ENCODE peak calls at places on chromosomes 12 and 14, in five cellular contexts. One of them, this sample, is unnamed.

GRCh38 chr12:123089125-123089524 is 61.8 kb downstream of the PITPNM2 start:
- DNase-seq in kidney: no peak
- DNase-seq in cardiac muscle cell: no peak
- DNase-seq in MM.1S: no peak
- DNase-seq in tibial artery: no peak
- DNase-seq in this sample: no peak

GRCh38 chr14:61064866-61065265 is 83.8 kb downstream of the SLC38A6 start:
- DNase-seq in kidney: no peak
- DNase-seq in cardiac muscle cell: no peak
- DNase-seq in MM.1S: no peak
- DNase-seq in tibial artery: no peak
- DNase-seq in this sample: no peak

GRCh38 chr14:28652782-28653181 is 113.8 kb upstream of the FOXG1 start:
- DNase-seq in kidney: no peak
- DNase-seq in cardiac muscle cell: no peak
- DNase-seq in MM.1S: no peak
- DNase-seq in tibial artery: no peak
- DNase-seq in this sample: no peak

GRCh38 chr14:88990856-88991255 is 166.4 kb downstream of the TTC8 start:
- DNase-seq in kidney: no peak
- DNase-seq in cardiac muscle cell: no peak
- DNase-seq in MM.1S: no peak
- DNase-seq in tibial artery: no peak
- DNase-seq in this sample: no peak

GRCh38 chr12:92431146-92431545 is 271.6 kb upstream of the PLEKHG7 start:
- DNase-seq in kidney: no peak
- DNase-seq in cardiac muscle cell: no peak
- DNase-seq in MM.1S: no peak
- DNase-seq in tibial artery: no peak
- DNase-seq in this sample: no peak

GRCh38 chr12:39272934-39273770 is 169.8 kb downstream of the KIF21A start:
- DNase-seq in kidney: no peak
- DNase-seq in cardiac muscle cell: peak; percentile 59
- DNase-seq in MM.1S: peak; percentile 28
- DNase-seq in tibial artery: no peak
- DNase-seq in this sample: no peak

GRCh38 chr12:53097564-53098353 is at the start of gene IGFBP6:
- DNase-seq in kidney: peak; percentile 92
- DNase-seq in cardiac muscle cell: peak; percentile 44
- DNase-seq in MM.1S: peak; percentile 69
- DNase-seq in tibial artery: peak; percentile 81
- DNase-seq in this sample: no peak

GRCh38 chr14:61256826-61257468 is 24.2 kb downstream of the TMEM30B start:
- DNase-seq in kidney: no peak
- DNase-seq in cardiac muscle cell: no peak
- DNase-seq in MM.1S: no peak
- DNase-seq in tibial artery: no peak
- DNase-seq in this sample: no peak

GRCh38 chr12:613996-614726 is 49.1 kb downstream of the NINJ2 start:
- DNase-seq in kidney: no peak
- DNase-seq in cardiac muscle cell: peak; percentile 23
- DNase-seq in MM.1S: no peak
- DNase-seq in tibial artery: no peak
- DNase-seq in this sample: no peak

GRCh38 chr12:55829967-55830600 is 697 bp upstream of the DNAJC14 start:
- DNase-seq in kidney: peak; percentile 89
- DNase-seq in cardiac muscle cell: no peak
- DNase-seq in MM.1S: no peak
- DNase-seq in tibial artery: peak; percentile 45
- DNase-seq in this sample: peak; percentile 27

GRCh38 chr12:78641837-78642423 is 222.6 kb upstream of the SYT1 start:
- DNase-seq in kidney: no peak
- DNase-seq in cardiac muscle cell: peak; percentile 42
- DNase-seq in MM.1S: no peak
- DNase-seq in tibial artery: no peak
- DNase-seq in this sample: no peak

GRCh38 chr12:105738036-105738435 is 400.7 kb downstream of the NUAK1 start:
- DNase-seq in kidney: peak; percentile 71
- DNase-seq in cardiac muscle cell: peak; percentile 82
- DNase-seq in MM.1S: no peak
- DNase-seq in tibial artery: peak; percentile 55
- DNase-seq in this sample: no peak

GRCh38 chr12:123135688-123136087 is 15.2 kb downstream of the PITPNM2 start:
- DNase-seq in kidney: no peak
- DNase-seq in cardiac muscle cell: no peak
- DNase-seq in MM.1S: no peak
- DNase-seq in tibial artery: no peak
- DNase-seq in this sample: no peak

GRCh38 chr12:103858953-103859601 is 18.0 kb upstream of the NT5DC3 start:
- DNase-seq in kidney: peak; percentile 78
- DNase-seq in cardiac muscle cell: peak; percentile 87
- DNase-seq in MM.1S: no peak
- DNase-seq in tibial artery: peak; percentile 83
- DNase-seq in this sample: peak; percentile 92

GRCh38 chr12:46473634-46474201 is 101.1 kb upstream of the SLC38A2 start:
- DNase-seq in kidney: peak; percentile 79
- DNase-seq in cardiac muscle cell: peak; percentile 96
- DNase-seq in MM.1S: no peak
- DNase-seq in tibial artery: peak; percentile 85
- DNase-seq in this sample: peak; percentile 76

GRCh38 chr12:7588703-7589329 is 76.9 kb downstream of the APOBEC1 start:
- DNase-seq in kidney: no peak
- DNase-seq in cardiac muscle cell: peak; percentile 31
- DNase-seq in MM.1S: peak; percentile 72
- DNase-seq in tibial artery: peak; percentile 71
- DNase-seq in this sample: peak; percentile 33

GRCh38 chr12:129161511-129161910 is 308.2 kb downstream of the GLT1D1 start:
- DNase-seq in kidney: no peak
- DNase-seq in cardiac muscle cell: no peak
- DNase-seq in MM.1S: no peak
- DNase-seq in tibial artery: no peak
- DNase-seq in this sample: no peak

GRCh38 chr12:57476993-57477709 is 2.5 kb downstream of the ARHGAP9 start:
- DNase-seq in kidney: no peak
- DNase-seq in cardiac muscle cell: no peak
- DNase-seq in MM.1S: no peak
- DNase-seq in tibial artery: no peak
- DNase-seq in this sample: no peak

GRCh38 chr12:46269429-46270241 is 792 bp upstream of the SLC38A1 start:
- DNase-seq in kidney: no peak
- DNase-seq in cardiac muscle cell: no peak
- DNase-seq in MM.1S: no peak
- DNase-seq in tibial artery: no peak
- DNase-seq in this sample: no peak

GRCh38 chr12:130041983-130042812 is 120.1 kb upstream of the FZD10 start:
- DNase-seq in kidney: no peak
- DNase-seq in cardiac muscle cell: no peak
- DNase-seq in MM.1S: no peak
- DNase-seq in tibial artery: no peak
- DNase-seq in this sample: peak; percentile 59

GRCh38 chr14:88256997-88257755 is 65.9 kb downstream of the KCNK10 start:
- DNase-seq in kidney: no peak
- DNase-seq in cardiac muscle cell: peak; percentile 2
- DNase-seq in MM.1S: no peak
- DNase-seq in tibial artery: no peak
- DNase-seq in this sample: no peak

GRCh38 chr12:124698998-124699305 is 131.5 kb upstream of the NCOR2 start:
- DNase-seq in kidney: no peak
- DNase-seq in cardiac muscle cell: no peak
- DNase-seq in MM.1S: no peak
- DNase-seq in tibial artery: no peak
- DNase-seq in this sample: no peak

GRCh38 chr12:29149691-29150382 is 759 bp downstream of the FAR2 start:
- DNase-seq in kidney: peak; percentile 75
- DNase-seq in cardiac muscle cell: no peak
- DNase-seq in MM.1S: no peak
- DNase-seq in tibial artery: no peak
- DNase-seq in this sample: no peak

GRCh38 chr14:64761441-64762043 is 57.3 kb downstream of the PLEKHG3 start:
- DNase-seq in kidney: no peak
- DNase-seq in cardiac muscle cell: no peak
- DNase-seq in MM.1S: no peak
- DNase-seq in tibial artery: no peak
- DNase-seq in this sample: no peak

GRCh38 chr12:65200007-65200665 is 30.8 kb downstream of the LEMD3 start:
- DNase-seq in kidney: no peak
- DNase-seq in cardiac muscle cell: peak; percentile 13
- DNase-seq in MM.1S: no peak
- DNase-seq in tibial artery: no peak
- DNase-seq in this sample: no peak

GRCh38 chr14:44316647-44317432 is 190.2 kb downstream of the FSCB start:
- DNase-seq in kidney: no peak
- DNase-seq in cardiac muscle cell: peak; percentile 96
- DNase-seq in MM.1S: peak; percentile 15
- DNase-seq in tibial artery: no peak
- DNase-seq in this sample: no peak

GRCh38 chr14:20818861-20819260 is 16.2 kb upstream of the RNASE1 start:
- DNase-seq in kidney: no peak
- DNase-seq in cardiac muscle cell: no peak
- DNase-seq in MM.1S: no peak
- DNase-seq in tibial artery: no peak
- DNase-seq in this sample: no peak

GRCh38 chr12:13204428-13204827 is 7.9 kb downstream of the EMP1 start:
- DNase-seq in kidney: no peak
- DNase-seq in cardiac muscle cell: peak; percentile 50
- DNase-seq in MM.1S: no peak
- DNase-seq in tibial artery: no peak
- DNase-seq in this sample: no peak

GRCh38 chr12:1805441-1806081 is 14.8 kb upstream of the LRTM2 start:
- DNase-seq in kidney: peak; percentile 48
- DNase-seq in cardiac muscle cell: no peak
- DNase-seq in MM.1S: no peak
- DNase-seq in tibial artery: no peak
- DNase-seq in this sample: no peak

GRCh38 chr14:77459072-77459723 is 1.3 kb downstream of the AHSA1 start:
- DNase-seq in kidney: no peak
- DNase-seq in cardiac muscle cell: peak; percentile 82
- DNase-seq in MM.1S: peak; percentile 29
- DNase-seq in tibial artery: peak; percentile 77
- DNase-seq in this sample: peak; percentile 54
- TF ChIP-seq CTCF in kidney: peak; percentile 52
- TF ChIP-seq CTCF in cardiac muscle cell: peak; percentile 79
- TF ChIP-seq CTCF in MM.1S: peak; percentile 44
- TF ChIP-seq CTCF in tibial artery: peak; percentile 39
- TF ChIP-seq CTCF in this sample: peak; percentile 49

DNA sequence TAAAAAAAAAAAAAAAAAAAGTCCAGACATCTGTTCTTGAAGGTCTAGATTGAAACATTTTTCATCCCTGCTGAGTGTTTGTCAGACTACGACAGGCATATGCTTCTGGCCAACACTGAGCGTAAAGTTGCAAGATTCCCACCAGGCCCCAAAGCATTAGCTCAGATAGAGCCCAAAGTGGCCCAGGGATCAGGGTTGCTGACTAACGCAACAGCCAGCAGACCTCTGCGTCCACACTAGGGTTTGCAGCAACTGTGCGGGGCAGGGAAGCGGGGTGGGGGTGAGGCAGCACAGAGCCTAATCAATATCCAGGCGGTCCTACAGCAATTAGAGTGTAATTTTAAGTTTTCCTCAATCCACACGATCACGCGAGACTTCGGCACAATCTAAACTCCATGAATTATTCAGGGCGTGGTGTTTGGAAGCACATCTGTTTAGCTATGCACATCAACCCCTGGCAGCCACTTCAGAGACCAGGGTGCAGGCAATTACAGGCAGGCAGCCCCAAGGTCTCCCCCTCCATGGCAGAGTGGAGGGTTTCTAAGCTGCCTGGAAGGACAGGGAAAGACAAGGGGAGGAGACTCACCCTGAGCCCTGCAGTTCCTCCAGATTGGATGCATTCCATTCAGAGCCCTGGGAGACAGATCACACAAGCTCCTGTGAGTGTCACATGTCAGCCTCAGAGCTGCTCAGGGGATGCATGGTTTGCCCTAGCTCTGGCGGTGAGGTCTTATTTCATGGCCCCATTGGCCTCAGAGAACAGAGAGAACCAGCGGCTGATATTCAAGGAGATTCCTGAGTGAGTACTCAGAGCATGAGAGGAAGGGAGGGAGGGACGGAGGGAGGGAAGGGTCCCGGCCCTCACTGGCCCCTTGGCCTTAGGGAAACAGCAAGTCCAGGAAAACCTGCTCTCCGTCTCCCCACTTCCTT is 55.4 kb downstream of the SSH1 start:
- DNase-seq in kidney: peak; percentile 80
- DNase-seq in cardiac muscle cell: peak; percentile 66
- DNase-seq in MM.1S: no peak
- DNase-seq in tibial artery: peak; percentile 80
- DNase-seq in this sample: no peak
- H3K4me3 ChIP-seq in kidney: no peak overlapping the region
- H3K4me3 ChIP-seq in cardiac muscle cell: no peak overlapping the region
- H3K4me3 ChIP-seq in MM.1S: no peak overlapping the region
- H3K4me3 ChIP-seq in tibial artery: peak overlapping the region; percentile 29
- H3K4me3 ChIP-seq in this sample: no peak overlapping the region

DNA sequence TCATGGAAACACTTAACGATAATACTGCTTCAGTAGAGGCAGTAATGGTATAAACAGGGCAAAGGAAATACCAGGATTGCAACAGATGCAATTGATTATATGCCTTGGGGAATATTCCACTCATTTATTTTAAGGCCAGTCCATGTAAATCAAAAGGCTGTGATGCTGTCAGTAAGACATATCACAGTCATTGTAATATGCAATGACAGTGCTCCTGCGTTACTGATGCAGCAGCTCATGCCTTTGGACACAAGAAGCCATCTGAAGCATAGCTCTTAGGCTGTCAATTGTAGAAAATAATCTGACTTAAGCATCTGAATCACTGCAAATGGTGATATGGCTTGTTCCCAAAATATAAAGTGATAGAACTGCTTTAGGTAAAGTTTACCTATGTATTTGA is 674.8 kb downstream of the TMTC2 start:
- DNase-seq in kidney: no peak
- DNase-seq in cardiac muscle cell: no peak
- DNase-seq in MM.1S: no peak
- DNase-seq in tibial artery: no peak
- DNase-seq in this sample: no peak
- H3K9me3 ChIP-seq in kidney: no peaks in the 10 kb centered on the region
- H3K9me3 ChIP-seq in cardiac muscle cell: no peaks in the 10 kb centered on the region
- H3K9me3 ChIP-seq in MM.1S: no peaks in the 10 kb centered on the region
- H3K9me3 ChIP-seq in tibial artery: no peaks in the 10 kb centered on the region
- H3K9me3 ChIP-seq in this sample: no peaks in the 10 kb centered on the region

DNA sequence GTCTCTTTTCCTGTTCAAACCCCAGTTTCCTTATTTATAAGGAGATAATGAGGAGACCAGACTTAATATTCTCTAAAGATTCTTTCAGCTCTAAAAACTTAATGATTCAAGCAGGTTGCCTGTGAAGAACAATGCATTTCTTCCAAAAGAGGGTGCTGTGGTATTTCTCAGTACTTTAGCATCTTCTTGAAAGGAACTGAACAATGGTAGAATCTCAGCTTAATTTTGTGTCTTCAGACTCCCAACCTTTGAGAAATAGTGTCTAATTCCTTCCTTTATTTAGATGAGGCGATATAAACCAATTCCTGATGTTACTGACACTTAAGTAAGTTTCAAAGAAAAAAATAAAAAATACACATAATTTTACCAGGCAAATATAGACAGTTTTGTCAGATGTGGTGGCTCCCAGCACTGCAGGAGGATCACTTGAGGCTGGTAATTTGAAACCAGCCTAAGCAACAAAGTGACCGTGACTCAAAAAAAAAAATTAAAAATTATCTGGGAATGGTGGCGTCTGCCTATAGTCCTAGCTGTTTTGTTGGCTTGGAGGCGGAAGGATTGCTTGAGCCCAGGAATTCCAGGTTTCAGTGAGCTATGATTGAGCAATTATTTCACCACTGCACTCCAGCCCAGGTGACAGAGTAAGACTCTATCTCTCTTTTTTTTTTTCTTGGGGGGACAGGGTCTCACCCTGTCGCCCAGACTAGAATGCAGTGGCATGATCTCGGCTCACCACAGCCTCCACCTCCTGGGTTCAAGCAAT is 76.9 kb upstream of the PSMA6 start:
- DNase-seq in kidney: no peak
- DNase-seq in cardiac muscle cell: peak; percentile 76
- DNase-seq in MM.1S: no peak
- DNase-seq in tibial artery: no peak
- DNase-seq in this sample: no peak
- TF ChIP-seq CTCF in kidney: peak; percentile 22
- TF ChIP-seq CTCF in cardiac muscle cell: peak; percentile 60
- TF ChIP-seq CTCF in MM.1S: peak; percentile 25
- TF ChIP-seq CTCF in tibial artery: peak; percentile 47
- TF ChIP-seq CTCF in this sample: no peak